ENCODE peak calls at places on chromosomes 4 and X, in five cellular contexts. I is H9, K is cardiac muscle cell, V is activated T-cell treated with anti-CD3 and anti-CD28 coated beads for 1 hour, X is NCI-H345. M is an unnamed sample.

GRCh38 chrX:150575415-150575814 is 7.0 kb downstream of the MTM1 start:
- DNase-seq in X (peak), I (no peak), K (peak), V (peak), M (peak)

GRCh38 chrX:19888419-19888879 is 1.0 kb upstream of the SH3KBP1 start:
- DNase-seq in X (peak), I (no peak), V (no peak), K (peak), M (no peak)

GRCh38 chrX:18753603-18754002 is 46.2 kb downstream of the PPEF1 start:
- DNase-seq in X (no peak), I (no peak), K (no peak), V (no peak), M (no peak)

GRCh38 chr4:94947681-94948108 is 189.9 kb downstream of the BMPR1B start:
- DNase-seq in X (no peak), V (no peak), K (no peak), I (peak), M (no peak)

GRCh38 chrX:3717742-3718420 is 4.4 kb upstream of the PRKX start:
- DNase-seq in I (no peak), K (peak), X (no peak), V (no peak), M (no peak)

GRCh38 chrX:72019487-72019886 is 108.8 kb downstream of the NHSL2 start:
- DNase-seq in K (no peak), X (no peak), V (no peak), I (peak), M (no peak)

GRCh38 chr4:21710212-21710843 is 238.2 kb downstream of the KCNIP4 start:
- DNase-seq in K (no peak), X (no peak), V (no peak), I (no peak), M (no peak)

GRCh38 chr4:112942077-112942476 is 107.4 kb upstream of the ANK2 start:
- DNase-seq in I (no peak), K (no peak), X (no peak), V (no peak), M (no peak)

GRCh38 chrX:81308086-81308852 is 106.4 kb downstream of the SH3BGRL start:
- DNase-seq in V (no peak), K (no peak), I (no peak), X (no peak), M (no peak)

GRCh38 chr4:147829401-147830101 is 97.7 kb downstream of the ARHGAP10 start:
- DNase-seq in K (peak), I (no peak), V (no peak), X (peak), M (no peak)

GRCh38 chr4:2136736-2137135 is 77.6 kb downstream of the NAT8L start:
- DNase-seq in I (no peak), V (no peak), K (no peak), X (no peak), M (no peak)

GRCh38 chr4:4362991-4363697 is 23.8 kb upstream of the NSG1 start:
- DNase-seq in I (no peak), K (no peak), X (no peak), V (no peak), M (no peak)

GRCh38 chrX:19855700-19856381 is 31.6 kb downstream of the SH3KBP1 start:
- DNase-seq in X (no peak), K (peak), V (no peak), I (no peak), M (no peak)

GRCh38 chr4:13219971-13220370 is 264.2 kb downstream of the RAB28 start:
- DNase-seq in K (no peak), I (no peak), X (no peak), V (no peak), M (no peak)

GRCh38 chrX:72712094-72712755 is 1.9 kb downstream of the PHKA1 start:
- DNase-seq in I (no peak), X (no peak), K (peak), V (no peak), M (no peak)

GRCh38 chr4:3860061-3860912 is 94.1 kb downstream of the ADRA2C start:
- DNase-seq in K (no peak), V (no peak), I (no peak), X (no peak), M (no peak)

GRCh38 chr4:27000122-27000521 is 139.5 kb downstream of the STIM2 start:
- DNase-seq in I (no peak), K (no peak), X (no peak), V (no peak), M (no peak)

GRCh38 chr4:177356191-177356590 is 46.5 kb downstream of the NEIL3 start:
- DNase-seq in X (no peak), K (no peak), I (no peak), V (no peak), M (no peak)

GRCh38 chrX:101220881-101221280 is 1.3 kb downstream of the DRP2 start:
- DNase-seq in X (no peak), K (no peak), I (no peak), V (peak), M (no peak)

GRCh38 chr4:7324651-7325121 is 110.0 kb downstream of the PSAPL1 start:
- DNase-seq in K (no peak), X (peak), I (no peak), V (no peak), M (no peak)

GRCh38 chr4:37431417-37431743 is 186.8 kb downstream of the NWD2 start:
- DNase-seq in I (no peak), X (no peak), K (no peak), V (no peak), M (no peak)

GRCh38 chr4:150217192-150217591 is 138.9 kb downstream of the DCLK2 start:
- DNase-seq in I (no peak), V (no peak), K (peak), X (peak), M (no peak)

GRCh38 chr4:74038161-74039064 is at the start of gene CXCL3:
- DNase-seq in K (peak), X (peak), V (peak), I (peak), M (no peak)

GRCh38 chr4:10108818-10109783 is 7.5 kb downstream of the WDR1 start:
- DNase-seq in X (no peak), V (no peak), K (peak), I (no peak), M (peak)